ENCODE peak calls at places on chromosomes 7 and 10, in nine cellular contexts. Z is A549, W is IMR-90, A is breast epithelium, Q is spleen, L is suprapubic skin, R is Peyer's patch, P is HCT116, C is testis. S is an unnamed sample.

GRCh38 chr7:1032536-1033181 is 11.7 kb upstream of the GPR146 start:
- DNase-seq in Q (peak; percentile 69), Z (no peak), R (no peak), A (no peak), P (no peak), W (no peak), C (no peak), L (no peak), S (no peak)

GRCh38 chr10:69839696-69840345 is 38.1 kb downstream of the COL13A1 start:
- DNase-seq in R (no peak), Z (no peak), P (no peak), W (peak; percentile 73), C (no peak), L (no peak), Q (no peak), A (peak; percentile 27), S (peak; percentile 23)

GRCh38 chr7:87316846-87317545 is 28.5 kb upstream of the CROT start:
- DNase-seq in R (no peak), L (no peak), Z (peak; percentile 14), Q (no peak), P (no peak), A (peak; percentile 23), C (no peak), W (peak; percentile 99), S (no peak)

GRCh38 chr10:4067552-4068254 is 282.7 kb upstream of the KLF6 start:
- DNase-seq in Z (no peak), R (peak; percentile 71), A (no peak), W (no peak), C (no peak), L (no peak), Q (no peak), P (no peak), S (no peak)

GRCh38 chr7:7438851-7439250 is 96.8 kb downstream of the COL28A1 start:
- DNase-seq in Q (no peak), W (peak; percentile 99), A (no peak), C (no peak), L (no peak), P (peak; percentile 87), R (no peak), Z (peak; percentile 78), S (no peak)

GRCh38 chr7:25989140-25989705 is 162.8 kb upstream of the NFE2L3 start:
- DNase-seq in P (no peak), W (no peak), Q (no peak), C (no peak), L (no peak), A (no peak), Z (no peak), R (no peak), S (no peak)

GRCh38 chr7:20541615-20542349 is 73.7 kb upstream of the ABCB5 start:
- DNase-seq in P (no peak), W (no peak), C (no peak), A (no peak), Q (no peak), Z (no peak), L (no peak), R (no peak), S (no peak)

GRCh38 chr10:49171326-49172140 is 16.7 kb downstream of the TMEM273 start:
- DNase-seq in P (no peak), R (no peak), A (no peak), Z (no peak), C (no peak), Q (no peak), L (no peak), W (no peak), S (no peak)

GRCh38 chr10:23834096-23834495 is 374.8 kb upstream of the KIAA1217 start:
- DNase-seq in W (no peak), L (no peak), R (no peak), Q (no peak), P (no peak), C (no peak), Z (no peak), A (no peak), S (no peak)

GRCh38 chr7:32658034-32658944 is 163.0 kb downstream of the AVL9 start:
- DNase-seq in A (no peak), P (peak; percentile 84), W (peak; percentile 43), L (no peak), Z (peak; percentile 35), R (no peak), C (no peak), Q (no peak), S (no peak)

GRCh38 chr7:106110885-106111670 is 1.0 kb downstream of the SYPL1 start:
- DNase-seq in A (no peak), Z (no peak), R (no peak), L (no peak), W (no peak), C (no peak), Q (no peak), P (no peak), S (peak; percentile 27)

GRCh38 chr7:1735806-1736468 is 65.9 kb downstream of the ELFN1 start:
- DNase-seq in C (no peak), Z (no peak), W (no peak), P (no peak), A (no peak), R (no peak), L (no peak), Q (no peak), S (no peak)

GRCh38 chr10:15451137-15452094 is 80.3 kb upstream of the FAM171A1 start:
- DNase-seq in R (no peak), L (no peak), P (no peak), Q (no peak), W (no peak), Z (no peak), A (no peak), C (no peak), S (no peak)

GRCh38 chr7:104272767-104273384 is 55.5 kb upstream of the LHFPL3 start:
- DNase-seq in Q (no peak), R (no peak), P (peak; percentile 26), W (peak; percentile 57), L (no peak), Z (no peak), C (no peak), A (no peak), S (peak; percentile 2)

DNA sequence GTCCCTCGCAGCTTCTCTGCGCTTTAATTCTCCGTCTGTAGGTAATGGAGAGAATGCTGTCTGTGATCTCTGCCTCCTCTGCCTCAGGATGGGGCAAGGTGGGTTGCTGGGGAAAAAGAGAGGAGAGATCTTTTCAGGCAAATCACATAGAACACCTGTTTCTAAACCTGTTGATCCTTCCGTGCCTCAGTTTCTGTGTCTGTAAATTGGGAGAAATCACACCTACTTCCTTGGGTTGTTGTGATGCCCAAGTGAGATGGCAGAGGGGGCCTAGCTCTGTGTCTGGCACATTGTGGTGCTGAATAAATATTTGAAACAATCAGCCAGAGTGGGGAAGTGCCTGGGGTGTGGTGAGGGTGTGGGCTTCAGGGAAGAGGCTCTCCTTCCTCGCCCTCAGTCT is 28.8 kb downstream of the KAZALD1 start:
- DNase-seq in P (no peak), R (no peak), C (no peak), W (no peak), A (no peak), Q (no peak), Z (no peak), L (no peak), S (no peak)
- H3K4me1 ChIP-seq in P (peaks cover 32% of the 10 kb centered on the region), R (peaks cover 6% of the 10 kb centered on the region), C (no peaks in the 10 kb centered on the region), W (peaks cover 2% of the 10 kb centered on the region), A (no peaks in the 10 kb centered on the region), Q (peaks cover 3% of the 10 kb centered on the region), Z (peaks cover 68% of the 10 kb centered on the region), L (peaks cover 12% of the 10 kb centered on the region), S (no peaks in the 10 kb centered on the region)

DNA sequence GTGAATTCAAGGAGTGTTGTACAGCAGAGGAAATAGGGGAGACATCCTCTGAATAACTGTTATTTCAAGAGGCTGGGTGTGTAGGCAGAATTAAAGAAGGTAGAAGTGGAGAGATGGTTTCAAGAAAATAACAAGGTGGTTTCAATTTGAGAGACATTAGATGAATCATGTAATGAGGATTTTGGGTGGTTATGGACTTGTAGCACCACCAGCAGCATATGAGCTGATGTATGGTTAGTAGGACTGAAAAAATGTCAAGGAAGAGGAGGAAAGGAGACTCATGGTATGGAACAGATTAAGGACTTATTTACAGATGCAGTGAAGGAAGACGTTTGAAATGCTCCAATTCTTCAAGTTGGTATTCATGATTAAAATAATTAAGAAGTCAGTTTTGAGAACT is 166.2 kb downstream of the EXOC4 start:
- DNase-seq in C (no peak), L (no peak), A (no peak), Z (no peak), R (no peak), W (no peak), Q (no peak), P (no peak), S (no peak)
- H3K4me3 ChIP-seq in C (no peak overlapping the region), L (no peak overlapping the region), A (no peak overlapping the region), Z (no peak overlapping the region), R (no peak overlapping the region), W (no peak overlapping the region), Q (no peak overlapping the region), P (no peak overlapping the region), S (no peak overlapping the region)

DNA sequence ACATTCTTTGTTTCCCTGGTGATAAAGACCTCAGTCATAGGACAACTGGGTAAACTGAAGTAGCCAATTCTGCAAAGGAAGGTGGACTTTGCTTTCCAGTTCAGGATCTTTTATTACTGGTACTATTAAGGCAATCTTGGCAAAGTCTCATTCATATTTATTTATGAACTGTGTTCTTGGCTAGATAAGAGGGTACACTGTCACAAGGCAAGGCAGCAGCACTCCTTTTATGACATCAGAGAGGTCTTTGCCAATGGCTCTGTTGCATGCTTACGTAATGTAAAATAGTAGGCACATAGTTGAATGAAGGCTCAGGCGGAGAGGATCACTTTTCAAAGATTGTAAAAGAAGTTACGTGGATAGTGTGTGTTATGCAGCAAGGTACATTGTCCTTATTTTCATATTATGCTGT is 63.7 kb upstream of the PDK4 start:
- DNase-seq in C (no peak), W (no peak), A (no peak), P (no peak), L (no peak), R (peak; percentile 71), Q (no peak), Z (no peak), S (no peak)
- TF ChIP-seq POLR2A in C (no peak), W (no peak), A (no peak), P (no peak), L (no peak), R (peak; percentile 46), Q (no peak), Z (no peak), S (no peak)

DNA sequence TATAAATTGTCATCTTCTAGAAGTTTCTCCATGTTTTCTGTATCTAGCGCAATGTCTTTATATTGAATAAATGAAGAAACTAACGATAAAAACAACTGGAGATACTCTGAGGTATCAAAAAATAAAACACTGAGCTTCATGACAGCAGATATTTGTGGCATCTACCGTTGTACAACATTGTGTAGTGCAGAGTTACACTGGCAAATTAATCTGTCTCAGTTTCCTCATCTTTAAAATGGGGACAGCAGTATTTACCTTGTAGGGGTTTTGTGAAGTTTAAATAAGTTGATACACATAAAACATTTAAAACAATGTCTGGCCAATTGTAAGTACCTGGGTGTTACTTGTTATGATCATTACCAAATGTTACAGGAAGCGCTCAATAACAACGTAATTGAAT is 10.4 kb downstream of the ITGB1 start:
- DNase-seq in Q (no peak), R (no peak), L (no peak), C (no peak), Z (no peak), A (no peak), W (no peak), P (no peak), S (no peak)
- H3K4me1 ChIP-seq in Q (peaks cover 34% of the 10 kb centered on the region), R (peaks cover 37% of the 10 kb centered on the region), L (peaks cover 85% of the 10 kb centered on the region), C (no peaks in the 10 kb centered on the region), Z (peaks cover 96% of the 10 kb centered on the region), A (no peaks in the 10 kb centered on the region), W (peaks cover 25% of the 10 kb centered on the region), P (peaks cover 80% of the 10 kb centered on the region), S (peaks cover 22% of the 10 kb centered on the region)

DNA sequence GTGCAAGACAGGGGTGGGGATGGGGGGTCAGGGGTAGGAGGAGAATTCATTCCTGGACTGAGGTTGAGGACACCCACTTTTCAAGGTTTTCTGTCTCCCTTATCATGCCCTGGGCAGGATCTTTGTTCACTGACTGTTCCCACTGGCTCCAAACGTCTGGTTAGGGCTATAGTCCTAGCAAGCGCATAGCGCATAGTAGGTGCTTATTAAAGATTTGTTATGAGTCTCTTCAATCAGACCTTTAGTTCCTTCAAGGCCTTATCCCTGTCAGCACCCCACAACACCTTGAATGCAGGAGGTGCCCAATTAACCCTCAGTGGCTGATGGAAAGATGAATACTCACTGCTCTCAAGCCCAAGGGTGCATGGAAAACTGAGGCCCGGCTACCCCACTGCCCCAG is 177.9 kb downstream of the SH3PXD2A start:
- DNase-seq in Z (no peak), P (no peak), R (no peak), L (no peak), A (no peak), C (no peak), W (no peak), Q (no peak), S (no peak)
- H3K4me3 ChIP-seq in Z (no peak overlapping the region), P (no peak overlapping the region), R (no peak overlapping the region), L (peak overlapping the region; percentile 33), A (peak overlapping the region; percentile 17), C (no peak overlapping the region), W (peak overlapping the region; percentile 46), Q (peak overlapping the region; percentile 21), S (no peak overlapping the region)

S was measured in thyroid gland.